ENCODE peak calls at places on chromosomes 13 and 19, in six cellular contexts. F is RWPE1, E is mucosa of gallbladder, T is lower lobe of right lung, D is left cardiac atrium, O is LHCN-M2. Y is an unnamed sample.

GRCh38 chr13:25324100-25324499 is 22.7 kb downstream of the NUP58 start:
- DNase-seq in F (no peak), E (no peak), T (no peak), D (no peak), O (no peak), Y (no peak)

GRCh38 chr13:98273067-98273823 is 96.2 kb upstream of the RNF113B start:
- DNase-seq in F (no peak), E (no peak), T (no peak), D (no peak), O (no peak), Y (no peak)

GRCh38 chr19:676343-677105 is at the start of gene FSTL3:
- DNase-seq in F (peak; percentile 20), E (no peak), T (no peak), D (peak; percentile 66), O (no peak), Y (no peak)

GRCh38 chr13:31421756-31422155 is 222.0 kb downstream of the B3GLCT start:
- DNase-seq in F (no peak), E (no peak), T (no peak), D (no peak), O (no peak), Y (no peak)

GRCh38 chr13:99878921-99879610 is 92.5 kb downstream of the ZIC5 start:
- DNase-seq in F (no peak), E (no peak), T (no peak), D (no peak), O (no peak), Y (no peak)

GRCh38 chr19:58237324-58237723 is 8.6 kb downstream of the ZNF544 start:
- DNase-seq in F (no peak), E (no peak), T (no peak), D (no peak), O (no peak), Y (no peak)

GRCh38 chr13:67139551-67139950 is 90.6 kb downstream of the PCDH9 start:
- DNase-seq in F (no peak), E (no peak), T (no peak), D (no peak), O (no peak), Y (no peak)

GRCh38 chr19:46635920-46636761 is at the start of gene GNG8:
- DNase-seq in F (no peak), E (no peak), T (no peak), D (no peak), O (no peak), Y (no peak)

GRCh38 chr19:18221815-18222725 is 4.2 kb downstream of the PDE4C start:
- DNase-seq in F (no peak), E (no peak), T (no peak), D (no peak), O (no peak), Y (no peak)

GRCh38 chr19:42326969-42327368 is 1.5 kb downstream of the MEGF8 start:
- DNase-seq in F (no peak), E (no peak), T (no peak), D (no peak), O (no peak), Y (no peak)

GRCh38 chr19:50478901-50479715 is 2.5 kb upstream of the GARIN5A start:
- DNase-seq in F (peak; percentile 15), E (no peak), T (no peak), D (no peak), O (no peak), Y (peak; percentile 81)

GRCh38 chr13:96768524-96768923 is 225.8 kb downstream of the OXGR1 start:
- DNase-seq in F (no peak), E (no peak), T (no peak), D (no peak), O (no peak), Y (no peak)

GRCh38 chr19:40424637-40425449 is 949 bp downstream of the SERTAD1 start:
- DNase-seq in F (no peak), E (no peak), T (no peak), D (no peak), O (no peak), Y (no peak)

GRCh38 chr13:48892311-48892710 is 83.4 kb upstream of the FNDC3A start:
- DNase-seq in F (peak; percentile 89), E (no peak), T (no peak), D (no peak), O (peak; percentile 95), Y (no peak)

GRCh38 chr13:26707122-26708006 is 53.2 kb downstream of the GPR12 start:
- DNase-seq in F (peak; percentile 49), E (peak; percentile 31), T (no peak), D (no peak), O (peak; percentile 41), Y (peak; percentile 47)

GRCh38 chr19:2097330-2098327 is 914 bp downstream of the IZUMO4 start:
- DNase-seq in F (no peak), E (no peak), T (no peak), D (no peak), O (no peak), Y (no peak)

GRCh38 chr13:44576396-44577235 is 486 bp upstream of the TSC22D1 start:
- DNase-seq in F (peak; percentile 13), E (no peak), T (peak; percentile 52), D (peak; percentile 29), O (no peak), Y (peak; percentile 42)

GRCh38 chr13:43229506-43229905 is 206.1 kb downstream of the DNAJC15 start:
- DNase-seq in F (no peak), E (no peak), T (no peak), D (no peak), O (peak; percentile 62), Y (no peak)

GRCh38 chr19:19256072-19256969 is 16.8 kb downstream of the TM6SF2 start:
- DNase-seq in F (no peak), E (no peak), T (no peak), D (no peak), O (no peak), Y (peak; percentile 24)

GRCh38 chr13:30718661-30719520 is 16.5 kb upstream of the ALOX5AP start:
- DNase-seq in F (peak; percentile 86), E (no peak), T (no peak), D (no peak), O (peak; percentile 96), Y (no peak)

GRCh38 chr19:17255150-17255621 is 9.4 kb downstream of the USHBP1 start:
- DNase-seq in F (no peak), E (no peak), T (peak; percentile 65), D (no peak), O (no peak), Y (no peak)

GRCh38 chr19:44050740-44051653 is 839 bp upstream of the ZNF223 start:
- DNase-seq in F (no peak), E (peak; percentile 41), T (no peak), D (no peak), O (no peak), Y (no peak)

GRCh38 chr13:21911916-21912315 is 241.0 kb downstream of the FGF9 start:
- DNase-seq in F (no peak), E (no peak), T (no peak), D (no peak), O (no peak), Y (no peak)

GRCh38 chr13:71067164-71067815 is 799.7 kb downstream of the DACH1 start:
- DNase-seq in F (no peak), E (no peak), T (no peak), D (no peak), O (no peak), Y (no peak)

GRCh38 chr19:35756373-35757230 is at the start of gene HSPB6:
- DNase-seq in F (no peak), E (peak; percentile 65), T (peak; percentile 53), D (peak; percentile 84), O (no peak), Y (no peak)

GRCh38 chr13:49499889-49500660 is 4.3 kb downstream of the PHF11 start:
- DNase-seq in F (no peak), E (no peak), T (no peak), D (no peak), O (peak; percentile 77), Y (no peak)

GRCh38 chr19:55179570-55180484 is at the start of gene SYT5:
- DNase-seq in F (peak; percentile 75), E (peak; percentile 30), T (no peak), D (no peak), O (no peak), Y (peak; percentile 58)

Y was measured in BE2C.